ENCODE peak calls at places on chromosomes 3 and 15, in eight cellular contexts. One of them, this sample, is unnamed.

GRCh38 chr3:35505181-35505580 is 134.1 kb upstream of the ARPP21 start:
- DNase-seq in CD4-positive, alpha-beta T cell: peak
- DNase-seq in hepatocyte: peak
- DNase-seq in fibroblast of lung: no peak
- DNase-seq in body of pancreas: no peak
- DNase-seq in A549: no peak
- DNase-seq in CD8-positive, alpha-beta T cell: no peak
- DNase-seq in GM23248: no peak
- DNase-seq in this sample: no peak

GRCh38 chr3:150825916-150826377 is 63.0 kb upstream of the SIAH2 start:
- DNase-seq in CD4-positive, alpha-beta T cell: no peak
- DNase-seq in hepatocyte: no peak
- DNase-seq in fibroblast of lung: no peak
- DNase-seq in body of pancreas: peak
- DNase-seq in A549: no peak
- DNase-seq in CD8-positive, alpha-beta T cell: no peak
- DNase-seq in GM23248: no peak
- DNase-seq in this sample: no peak

GRCh38 chr3:23981955-23982354 is 36.9 kb downstream of the NR1D2 start:
- DNase-seq in CD4-positive, alpha-beta T cell: no peak
- DNase-seq in hepatocyte: no peak
- DNase-seq in fibroblast of lung: no peak
- DNase-seq in body of pancreas: no peak
- DNase-seq in A549: no peak
- DNase-seq in CD8-positive, alpha-beta T cell: no peak
- DNase-seq in GM23248: no peak
- DNase-seq in this sample: no peak

GRCh38 chr15:63872759-63873510 is 39.2 kb upstream of the HERC1 start:
- DNase-seq in CD4-positive, alpha-beta T cell: no peak
- DNase-seq in hepatocyte: no peak
- DNase-seq in fibroblast of lung: no peak
- DNase-seq in body of pancreas: no peak
- DNase-seq in A549: no peak
- DNase-seq in CD8-positive, alpha-beta T cell: no peak
- DNase-seq in GM23248: peak
- DNase-seq in this sample: no peak

GRCh38 chr3:99269606-99270355 is 368.3 kb upstream of the DCBLD2 start:
- DNase-seq in CD4-positive, alpha-beta T cell: no peak
- DNase-seq in hepatocyte: no peak
- DNase-seq in fibroblast of lung: no peak
- DNase-seq in body of pancreas: peak
- DNase-seq in A549: no peak
- DNase-seq in CD8-positive, alpha-beta T cell: no peak
- DNase-seq in GM23248: peak
- DNase-seq in this sample: no peak

GRCh38 chr3:48594431-48595049 is 589 bp downstream of the COL7A1 start:
- DNase-seq in CD4-positive, alpha-beta T cell: no peak
- DNase-seq in hepatocyte: no peak
- DNase-seq in fibroblast of lung: peak
- DNase-seq in body of pancreas: no peak
- DNase-seq in A549: peak
- DNase-seq in CD8-positive, alpha-beta T cell: no peak
- DNase-seq in GM23248: peak
- DNase-seq in this sample: no peak

GRCh38 chr15:51380999-51381806 is 39.7 kb downstream of the GLDN start:
- DNase-seq in CD4-positive, alpha-beta T cell: no peak
- DNase-seq in hepatocyte: peak
- DNase-seq in fibroblast of lung: peak
- DNase-seq in body of pancreas: peak
- DNase-seq in A549: peak
- DNase-seq in CD8-positive, alpha-beta T cell: no peak
- DNase-seq in GM23248: peak
- DNase-seq in this sample: peak

GRCh38 chr3:112124901-112125607 is 8.0 kb downstream of the GCSAM start:
- DNase-seq in CD4-positive, alpha-beta T cell: no peak
- DNase-seq in hepatocyte: no peak
- DNase-seq in fibroblast of lung: no peak
- DNase-seq in body of pancreas: no peak
- DNase-seq in A549: no peak
- DNase-seq in CD8-positive, alpha-beta T cell: no peak
- DNase-seq in GM23248: no peak
- DNase-seq in this sample: no peak

GRCh38 chr3:43531835-43532234 is 90.0 kb downstream of the ANO10 start:
- DNase-seq in CD4-positive, alpha-beta T cell: no peak
- DNase-seq in hepatocyte: no peak
- DNase-seq in fibroblast of lung: peak
- DNase-seq in body of pancreas: no peak
- DNase-seq in A549: peak
- DNase-seq in CD8-positive, alpha-beta T cell: no peak
- DNase-seq in GM23248: peak
- DNase-seq in this sample: no peak

GRCh38 chr3:116065496-116065895 is 379.8 kb downstream of the LSAMP start:
- DNase-seq in CD4-positive, alpha-beta T cell: no peak
- DNase-seq in hepatocyte: no peak
- DNase-seq in fibroblast of lung: no peak
- DNase-seq in body of pancreas: no peak
- DNase-seq in A549: no peak
- DNase-seq in CD8-positive, alpha-beta T cell: no peak
- DNase-seq in GM23248: no peak
- DNase-seq in this sample: no peak
- H3K27ac ChIP-seq in CD4-positive, alpha-beta T cell: no peak
- H3K27ac ChIP-seq in hepatocyte: no peak
- H3K27ac ChIP-seq in fibroblast of lung: no peak
- H3K27ac ChIP-seq in body of pancreas: no peak
- H3K27ac ChIP-seq in A549: no peak
- H3K27ac ChIP-seq in CD8-positive, alpha-beta T cell: no peak
- H3K27ac ChIP-seq in GM23248: no peak
- H3K27ac ChIP-seq in this sample: no peak

DNA sequence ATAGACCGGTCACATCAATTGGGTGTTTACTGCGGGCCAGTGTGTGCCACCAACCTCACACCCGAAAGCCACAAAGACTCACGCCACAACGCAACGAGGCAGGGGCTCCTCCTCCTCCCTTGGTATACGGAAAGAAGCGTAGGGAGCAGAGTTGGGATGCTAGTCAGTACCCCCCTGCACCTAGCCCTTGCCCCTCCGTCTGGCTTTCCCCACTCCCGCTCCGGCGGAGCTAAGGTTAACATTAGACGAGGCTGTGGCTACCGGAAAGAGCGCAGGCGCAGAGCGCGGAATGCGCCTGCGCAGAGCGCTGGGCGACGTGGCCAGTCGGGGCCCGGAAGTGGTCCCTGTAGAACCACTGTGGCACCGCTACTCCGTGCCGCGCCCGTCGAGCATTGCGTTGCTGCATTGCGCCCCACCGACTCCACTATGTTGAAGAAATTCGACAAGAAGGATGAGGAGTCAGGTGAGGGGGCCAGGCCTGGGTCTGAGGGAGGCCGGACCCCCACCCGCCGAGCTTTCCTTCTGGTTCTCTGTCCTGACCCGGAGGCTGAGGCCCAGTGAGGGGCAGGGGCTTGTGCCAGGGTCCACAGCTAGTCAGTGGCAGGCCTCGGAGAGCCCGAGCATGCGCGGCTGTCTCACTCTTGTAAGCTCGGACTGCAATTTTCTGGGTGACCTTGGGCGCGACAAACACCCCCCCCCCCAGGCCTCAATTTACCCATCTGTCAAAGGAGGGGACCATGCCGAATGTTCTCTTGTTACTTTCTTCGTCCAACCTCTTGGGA is at the start of gene COPG1:
- DNase-seq in CD4-positive, alpha-beta T cell: peak
- DNase-seq in hepatocyte: peak
- DNase-seq in fibroblast of lung: peak
- DNase-seq in body of pancreas: peak
- DNase-seq in A549: peak
- DNase-seq in CD8-positive, alpha-beta T cell: peak
- DNase-seq in GM23248: peak
- DNase-seq in this sample: peak
- H3K27ac ChIP-seq in CD4-positive, alpha-beta T cell: peak
- H3K27ac ChIP-seq in hepatocyte: peak
- H3K27ac ChIP-seq in fibroblast of lung: peak
- H3K27ac ChIP-seq in body of pancreas: peak
- H3K27ac ChIP-seq in A549: peak
- H3K27ac ChIP-seq in CD8-positive, alpha-beta T cell: peak
- H3K27ac ChIP-seq in GM23248: peak
- H3K27ac ChIP-seq in this sample: peak

DNA sequence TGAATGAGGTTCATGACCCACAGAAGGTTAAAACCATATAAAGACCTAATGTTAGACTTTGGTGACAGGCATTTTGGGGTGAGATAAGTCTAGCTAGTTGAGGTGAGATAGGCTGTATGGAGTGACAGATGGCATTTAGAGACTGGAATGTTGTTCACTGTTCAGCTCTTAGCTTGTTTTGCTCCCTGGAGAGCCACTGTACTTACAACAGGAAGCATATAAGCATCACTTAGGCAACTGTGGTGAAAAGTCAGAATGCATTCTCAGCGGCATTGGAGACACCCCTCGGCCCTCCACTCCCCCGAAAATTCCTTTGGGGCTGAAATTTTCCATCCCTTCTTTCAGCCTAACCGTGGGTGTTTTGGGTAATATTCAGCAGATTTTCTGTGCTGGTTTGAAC is 73.4 kb downstream of the SLCO3A1 start:
- DNase-seq in CD4-positive, alpha-beta T cell: no peak
- DNase-seq in hepatocyte: no peak
- DNase-seq in fibroblast of lung: no peak
- DNase-seq in body of pancreas: no peak
- DNase-seq in A549: no peak
- DNase-seq in CD8-positive, alpha-beta T cell: no peak
- DNase-seq in GM23248: peak
- DNase-seq in this sample: no peak
- H3K27ac ChIP-seq in CD4-positive, alpha-beta T cell: no peak
- H3K27ac ChIP-seq in hepatocyte: no peak
- H3K27ac ChIP-seq in fibroblast of lung: no peak
- H3K27ac ChIP-seq in body of pancreas: peak
- H3K27ac ChIP-seq in A549: no peak
- H3K27ac ChIP-seq in CD8-positive, alpha-beta T cell: no peak
- H3K27ac ChIP-seq in GM23248: no peak
- H3K27ac ChIP-seq in this sample: no peak

GRCh38 chr15:70494861-70495571 is 268.3 kb downstream of the UACA start:
- DNase-seq in CD4-positive, alpha-beta T cell: no peak
- DNase-seq in hepatocyte: peak
- DNase-seq in fibroblast of lung: peak
- DNase-seq in body of pancreas: no peak
- DNase-seq in A549: peak
- DNase-seq in CD8-positive, alpha-beta T cell: no peak
- DNase-seq in GM23248: peak
- DNase-seq in this sample: no peak

GRCh38 chr15:70494529-70494860 is 268.9 kb downstream of the UACA start:
- DNase-seq in CD4-positive, alpha-beta T cell: no peak
- DNase-seq in hepatocyte: no peak
- DNase-seq in fibroblast of lung: no peak
- DNase-seq in body of pancreas: no peak
- DNase-seq in A549: no peak
- DNase-seq in CD8-positive, alpha-beta T cell: no peak
- DNase-seq in GM23248: no peak
- DNase-seq in this sample: no peak

GRCh38 chr15:70493376-70493775 is 270.0 kb downstream of the UACA start:
- DNase-seq in CD4-positive, alpha-beta T cell: no peak
- DNase-seq in hepatocyte: no peak
- DNase-seq in fibroblast of lung: no peak
- DNase-seq in body of pancreas: no peak
- DNase-seq in A549: no peak
- DNase-seq in CD8-positive, alpha-beta T cell: no peak
- DNase-seq in GM23248: no peak
- DNase-seq in this sample: no peak

GRCh38 chr15:70492240-70493177 is 270.8 kb downstream of the UACA start:
- DNase-seq in CD4-positive, alpha-beta T cell: peak
- DNase-seq in hepatocyte: peak
- DNase-seq in fibroblast of lung: peak
- DNase-seq in body of pancreas: peak
- DNase-seq in A549: peak
- DNase-seq in CD8-positive, alpha-beta T cell: peak
- DNase-seq in GM23248: peak
- DNase-seq in this sample: no peak

DNA sequence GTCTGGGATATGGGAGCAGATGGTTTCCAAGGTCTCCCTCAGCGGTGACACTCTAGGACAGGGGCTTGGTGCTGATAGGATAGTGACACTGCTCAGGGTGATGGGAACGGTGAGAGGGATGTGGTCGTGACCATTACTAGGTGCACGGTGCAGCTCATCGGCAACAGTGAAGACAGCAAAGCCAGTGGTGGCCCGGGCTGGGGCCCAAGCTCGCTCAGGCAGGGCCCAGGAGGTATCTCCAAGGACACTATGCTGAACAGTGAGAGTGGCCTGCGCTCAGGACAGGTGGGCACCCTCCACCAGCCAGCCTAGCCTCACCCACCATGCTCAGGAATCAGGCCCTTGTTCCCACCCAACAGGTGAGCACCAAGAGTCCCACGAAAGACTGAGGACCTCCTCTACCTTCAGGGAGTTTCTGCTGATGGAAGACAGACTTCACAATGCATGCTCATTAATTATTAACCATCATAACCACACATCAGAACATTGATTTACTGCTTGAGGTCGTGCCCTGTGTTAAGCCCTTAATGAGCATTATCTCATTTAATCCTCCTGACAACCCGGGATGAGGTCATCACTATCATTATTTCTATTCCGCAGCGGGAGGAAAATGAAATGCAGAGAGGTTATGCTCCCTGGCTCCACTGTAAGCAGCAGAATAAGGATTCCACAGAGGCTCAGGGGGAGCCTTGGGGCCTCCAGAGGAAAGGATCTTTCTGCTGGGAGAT is 269.4 kb downstream of the UACA start:
- DNase-seq in CD4-positive, alpha-beta T cell: no peak
- DNase-seq in hepatocyte: peak
- DNase-seq in fibroblast of lung: no peak
- DNase-seq in body of pancreas: no peak
- DNase-seq in A549: peak
- DNase-seq in CD8-positive, alpha-beta T cell: no peak
- DNase-seq in GM23248: peak
- DNase-seq in this sample: no peak
- H3K27ac ChIP-seq in CD4-positive, alpha-beta T cell: no peak
- H3K27ac ChIP-seq in hepatocyte: peak
- H3K27ac ChIP-seq in fibroblast of lung: peak
- H3K27ac ChIP-seq in body of pancreas: no peak
- H3K27ac ChIP-seq in A549: peak
- H3K27ac ChIP-seq in CD8-positive, alpha-beta T cell: no peak
- H3K27ac ChIP-seq in GM23248: peak
- H3K27ac ChIP-seq in this sample: no peak